ENCODE peak calls at places on chromosomes 7 and 10, in five cellular contexts. T, G, Y, R and K are unnamed samples.

GRCh38 chr7:12749746-12750145 is 62.3 kb downstream of the ARL4A start:
- DNase-seq in R (no peak), T (no peak), G (no peak), Y (no peak), K (no peak)

GRCh38 chr10:107481224-107481623 is 316.7 kb upstream of the SORCS1 start:
- DNase-seq in Y (no peak), R (no peak), G (no peak), T (no peak), K (no peak)

GRCh38 chr7:34191766-34192550 is 286.6 kb downstream of the BMPER start:
- DNase-seq in Y (no peak), T (no peak), G (no peak), R (no peak), K (no peak)

GRCh38 chr10:28180654-28181053 is 122.2 kb downstream of the MPP7 start:
- DNase-seq in T (no peak), Y (no peak), G (no peak), R (no peak), K (no peak)

GRCh38 chr10:119238577-119238976 is 31.2 kb downstream of the GRK5 start:
- DNase-seq in Y (no peak), G (no peak), T (no peak), R (no peak), K (no peak)

GRCh38 chr7:152759655-152760383 is at the start of gene ACTR3B:
- DNase-seq in Y (peak), G (peak), T (peak), R (peak), K (peak)

GRCh38 chr10:38054361-38054797 is 39.8 kb upstream of the ZNF37A start:
- DNase-seq in R (no peak), G (no peak), T (peak), Y (no peak), K (no peak)

GRCh38 chr10:74096777-74097176 is 53.9 kb downstream of the AP3M1 start:
- DNase-seq in R (no peak), G (no peak), Y (no peak), T (no peak), K (no peak)

GRCh38 chr10:12534824-12535223 is 185.5 kb downstream of the CAMK1D start:
- DNase-seq in Y (no peak), T (no peak), G (no peak), R (no peak), K (peak)

GRCh38 chr7:55188590-55189446 is 170.0 kb downstream of the EGFR start:
- DNase-seq in R (no peak), T (no peak), G (no peak), Y (no peak), K (no peak)